ENCODE peak calls at places on chromosomes 13 and 19, in five cellular contexts. One of them, this sample, is unnamed. For H3K9me3 and H3K36me3, the result is how much of the 10 kb centered on the place peaks cover.

GRCh38 chr13:113905018-113905417 is 41.1 kb upstream of the GAS6 start:
- DNase-seq in GM23248: no peak
- DNase-seq in neuronal stem cell: no peak
- DNase-seq in CD8-positive, alpha-beta memory T cell: no peak
- DNase-seq in aorta: no peak
- DNase-seq in this sample: no peak

GRCh38 chr13:31587696-31588266 is 151.5 kb upstream of the RXFP2 start:
- DNase-seq in GM23248: no peak
- DNase-seq in neuronal stem cell: no peak
- DNase-seq in CD8-positive, alpha-beta memory T cell: no peak
- DNase-seq in aorta: no peak
- DNase-seq in this sample: peak

GRCh38 chr19:17944301-17944700 is 11.5 kb downstream of the CCDC124 start:
- DNase-seq in GM23248: peak
- DNase-seq in neuronal stem cell: no peak
- DNase-seq in CD8-positive, alpha-beta memory T cell: no peak
- DNase-seq in aorta: no peak
- DNase-seq in this sample: peak

GRCh38 chr13:114142640-114143490 is 10.4 kb upstream of the RASA3 start:
- DNase-seq in GM23248: no peak
- DNase-seq in neuronal stem cell: no peak
- DNase-seq in CD8-positive, alpha-beta memory T cell: peak
- DNase-seq in aorta: peak
- DNase-seq in this sample: no peak

GRCh38 chr13:46172531-46172991 is 9.4 kb downstream of the LCP1 start:
- DNase-seq in GM23248: no peak
- DNase-seq in neuronal stem cell: no peak
- DNase-seq in CD8-positive, alpha-beta memory T cell: peak
- DNase-seq in aorta: no peak
- DNase-seq in this sample: no peak

GRCh38 chr13:28820099-28821051 is at the start of gene MTUS2:
- DNase-seq in GM23248: peak
- DNase-seq in neuronal stem cell: peak
- DNase-seq in CD8-positive, alpha-beta memory T cell: no peak
- DNase-seq in aorta: peak
- DNase-seq in this sample: peak

GRCh38 chr19:49924004-49924880 is 4.8 kb upstream of the ATF5 start:
- DNase-seq in GM23248: no peak
- DNase-seq in neuronal stem cell: no peak
- DNase-seq in CD8-positive, alpha-beta memory T cell: no peak
- DNase-seq in aorta: peak
- DNase-seq in this sample: peak

GRCh38 chr13:64078025-64078424 is 2662.4 kb upstream of the PCDH20 start:
- DNase-seq in GM23248: no peak
- DNase-seq in neuronal stem cell: no peak
- DNase-seq in CD8-positive, alpha-beta memory T cell: no peak
- DNase-seq in aorta: no peak
- DNase-seq in this sample: no peak

GRCh38 chr19:40686882-40687524 is 3.4 kb downstream of the NUMBL start:
- DNase-seq in GM23248: no peak
- DNase-seq in neuronal stem cell: no peak
- DNase-seq in CD8-positive, alpha-beta memory T cell: no peak
- DNase-seq in aorta: no peak
- DNase-seq in this sample: peak

GRCh38 chr13:111920306-111920931 is 146.5 kb upstream of the SOX1 start:
- DNase-seq in GM23248: no peak
- DNase-seq in neuronal stem cell: no peak
- DNase-seq in CD8-positive, alpha-beta memory T cell: no peak
- DNase-seq in aorta: no peak
- DNase-seq in this sample: peak

GRCh38 chr13:108425056-108425455 is 155.5 kb downstream of the TNFSF13B start:
- DNase-seq in GM23248: no peak
- DNase-seq in neuronal stem cell: no peak
- DNase-seq in CD8-positive, alpha-beta memory T cell: no peak
- DNase-seq in aorta: no peak
- DNase-seq in this sample: no peak

GRCh38 chr13:107767119-107767518 is 448.2 kb downstream of the LIG4 start:
- DNase-seq in GM23248: peak
- DNase-seq in neuronal stem cell: no peak
- DNase-seq in CD8-positive, alpha-beta memory T cell: no peak
- DNase-seq in aorta: no peak
- DNase-seq in this sample: no peak

GRCh38 chr19:29121684-29122083 is 91.3 kb downstream of the UQCRFS1 start:
- DNase-seq in GM23248: peak
- DNase-seq in neuronal stem cell: no peak
- DNase-seq in CD8-positive, alpha-beta memory T cell: no peak
- DNase-seq in aorta: no peak
- DNase-seq in this sample: no peak

GRCh38 chr19:5142725-5143097 is 173.8 kb downstream of the KDM4B start:
- DNase-seq in GM23248: no peak
- DNase-seq in neuronal stem cell: no peak
- DNase-seq in CD8-positive, alpha-beta memory T cell: no peak
- DNase-seq in aorta: no peak
- DNase-seq in this sample: peak

GRCh38 chr13:75870397-75870801 is 234.3 kb downstream of the LMO7 start:
- DNase-seq in GM23248: peak
- DNase-seq in neuronal stem cell: peak
- DNase-seq in CD8-positive, alpha-beta memory T cell: peak
- DNase-seq in aorta: no peak
- DNase-seq in this sample: peak

GRCh38 chr19:29259867-29260281 is 46.9 kb upstream of the UQCRFS1 start:
- DNase-seq in GM23248: no peak
- DNase-seq in neuronal stem cell: no peak
- DNase-seq in CD8-positive, alpha-beta memory T cell: no peak
- DNase-seq in aorta: no peak
- DNase-seq in this sample: no peak

GRCh38 chr19:10836478-10837325 is 690 bp upstream of the TMED1 start:
- DNase-seq in GM23248: peak
- DNase-seq in neuronal stem cell: no peak
- DNase-seq in CD8-positive, alpha-beta memory T cell: no peak
- DNase-seq in aorta: peak
- DNase-seq in this sample: peak

GRCh38 chr13:99501952-99502310 is 659 bp downstream of the TM9SF2 start:
- DNase-seq in GM23248: peak
- DNase-seq in neuronal stem cell: no peak
- DNase-seq in CD8-positive, alpha-beta memory T cell: no peak
- DNase-seq in aorta: peak
- DNase-seq in this sample: peak

GRCh38 chr13:34617684-34618083 is 324.4 kb upstream of the NBEA start:
- DNase-seq in GM23248: no peak
- DNase-seq in neuronal stem cell: no peak
- DNase-seq in CD8-positive, alpha-beta memory T cell: no peak
- DNase-seq in aorta: no peak
- DNase-seq in this sample: no peak

GRCh38 chr19:4052993-4053422 is 13.7 kb downstream of the ZBTB7A start:
- DNase-seq in GM23248: no peak
- DNase-seq in neuronal stem cell: no peak
- DNase-seq in CD8-positive, alpha-beta memory T cell: no peak
- DNase-seq in aorta: no peak
- DNase-seq in this sample: peak

GRCh38 chr13:30872685-30873443 is 33.2 kb upstream of the MEDAG start:
- DNase-seq in GM23248: peak
- DNase-seq in neuronal stem cell: peak
- DNase-seq in CD8-positive, alpha-beta memory T cell: no peak
- DNase-seq in aorta: peak
- DNase-seq in this sample: peak

GRCh38 chr19:3982701-3983541 is 2.3 kb downstream of the EEF2 start:
- DNase-seq in GM23248: peak
- DNase-seq in neuronal stem cell: no peak
- DNase-seq in CD8-positive, alpha-beta memory T cell: no peak
- DNase-seq in aorta: peak
- DNase-seq in this sample: peak

GRCh38 chr13:34678154-34678553 is 263.9 kb upstream of the NBEA start:
- DNase-seq in GM23248: peak
- DNase-seq in neuronal stem cell: no peak
- DNase-seq in CD8-positive, alpha-beta memory T cell: no peak
- DNase-seq in aorta: no peak
- DNase-seq in this sample: no peak

GRCh38 chr19:29843180-29844051 is 31.6 kb downstream of the CCNE1 start:
- DNase-seq in GM23248: peak
- DNase-seq in neuronal stem cell: peak
- DNase-seq in CD8-positive, alpha-beta memory T cell: peak
- DNase-seq in aorta: peak
- DNase-seq in this sample: no peak

GRCh38 chr13:45807520-45808099 is 43.9 kb downstream of the SIAH3 start:
- DNase-seq in GM23248: peak
- DNase-seq in neuronal stem cell: peak
- DNase-seq in CD8-positive, alpha-beta memory T cell: peak
- DNase-seq in aorta: no peak
- DNase-seq in this sample: no peak

GRCh38 chr13:59447031-59447430 is 716.7 kb downstream of the DIAPH3 start:
- DNase-seq in GM23248: no peak
- DNase-seq in neuronal stem cell: no peak
- DNase-seq in CD8-positive, alpha-beta memory T cell: no peak
- DNase-seq in aorta: no peak
- DNase-seq in this sample: no peak

GRCh38 chr19:16001481-16002312 is 52.9 kb downstream of the OR10H4 start:
- DNase-seq in GM23248: peak
- DNase-seq in neuronal stem cell: no peak
- DNase-seq in CD8-positive, alpha-beta memory T cell: no peak
- DNase-seq in aorta: no peak
- DNase-seq in this sample: peak

DNA sequence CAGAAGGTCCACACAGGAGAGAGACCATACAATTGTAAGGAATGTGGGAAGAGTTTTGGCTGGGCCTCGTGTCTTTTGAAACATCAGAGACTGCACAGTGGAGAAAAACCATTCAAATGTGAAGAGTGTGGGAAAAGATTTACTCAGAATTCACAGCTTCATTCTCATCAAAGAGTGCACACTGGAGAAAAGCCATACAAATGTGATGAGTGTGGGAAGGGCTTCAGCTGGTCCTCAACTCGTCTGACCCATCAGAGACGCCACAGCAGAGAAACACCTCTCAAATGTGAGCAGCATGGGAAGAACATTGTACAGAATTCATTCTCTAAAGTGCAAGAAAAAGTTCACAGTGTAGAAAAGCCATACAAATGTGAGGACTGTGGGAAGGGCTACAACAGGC is 5.4 kb upstream of the ZNF225 start:
- DNase-seq in GM23248: no peak
- DNase-seq in neuronal stem cell: no peak
- DNase-seq in CD8-positive, alpha-beta memory T cell: no peak
- DNase-seq in aorta: no peak
- DNase-seq in this sample: no peak
- H3K9me3 ChIP-seq in GM23248: under half
- H3K9me3 ChIP-seq in neuronal stem cell: under half
- H3K9me3 ChIP-seq in CD8-positive, alpha-beta memory T cell: under half
- H3K9me3 ChIP-seq in aorta: under half
- H3K9me3 ChIP-seq in this sample: under half

DNA sequence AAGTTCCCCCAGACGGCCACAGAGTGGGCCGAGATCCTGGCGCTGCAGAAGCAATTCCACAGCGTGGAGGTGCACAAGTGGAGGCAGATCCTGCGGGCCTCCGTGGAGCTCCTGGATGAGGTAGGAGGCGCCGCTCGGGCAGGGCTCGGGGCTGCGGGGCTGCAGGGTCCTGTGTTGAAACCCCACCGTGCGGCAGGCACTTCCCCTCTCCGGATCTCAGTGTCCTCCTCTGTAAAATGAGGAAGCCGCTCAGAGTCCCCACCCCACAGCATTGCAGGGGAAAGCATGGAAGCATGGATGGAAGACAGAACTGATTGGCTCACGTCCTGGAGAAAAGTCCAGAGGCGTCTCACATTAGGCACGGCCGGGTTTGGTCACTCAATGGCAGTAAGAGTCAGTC is 6.8 kb upstream of the SCN1B start:
- DNase-seq in GM23248: no peak
- DNase-seq in neuronal stem cell: no peak
- DNase-seq in CD8-positive, alpha-beta memory T cell: no peak
- DNase-seq in aorta: no peak
- DNase-seq in this sample: no peak
- H3K36me3 ChIP-seq in GM23248: under half
- H3K36me3 ChIP-seq in neuronal stem cell: half or more
- H3K36me3 ChIP-seq in CD8-positive, alpha-beta memory T cell: under half
- H3K36me3 ChIP-seq in aorta: under half
- H3K36me3 ChIP-seq in this sample: half or more

DNA sequence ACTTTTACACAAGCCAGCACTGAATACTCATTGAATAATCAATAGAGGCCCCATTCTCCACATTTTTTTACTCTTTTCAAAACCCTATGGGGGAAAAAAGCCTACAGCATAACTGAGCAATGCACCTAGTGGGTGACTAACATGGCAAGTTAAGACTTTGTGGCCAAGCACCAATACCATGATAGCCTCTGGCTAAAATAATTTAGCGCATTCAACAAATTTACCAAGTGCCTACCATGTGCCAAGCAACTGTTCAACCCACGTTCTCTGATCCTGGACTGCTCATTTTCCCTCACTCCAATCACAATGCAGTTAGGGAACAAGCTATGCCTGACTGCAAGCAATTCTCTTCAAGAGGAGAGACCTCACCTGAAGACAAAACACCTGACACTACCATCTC is 3.0 kb downstream of the ANKRD10 start:
- DNase-seq in GM23248: peak
- DNase-seq in neuronal stem cell: no peak
- DNase-seq in CD8-positive, alpha-beta memory T cell: no peak
- DNase-seq in aorta: no peak
- DNase-seq in this sample: no peak
- H3K27ac ChIP-seq in GM23248: peak
- H3K27ac ChIP-seq in neuronal stem cell: no peak
- H3K27ac ChIP-seq in CD8-positive, alpha-beta memory T cell: no peak
- H3K27ac ChIP-seq in aorta: peak
- H3K27ac ChIP-seq in this sample: peak

GRCh38 chr19:56547535-56547934 is 8.8 kb downstream of the ZFP28 start:
- DNase-seq in GM23248: no peak
- DNase-seq in neuronal stem cell: no peak
- DNase-seq in CD8-positive, alpha-beta memory T cell: no peak
- DNase-seq in aorta: no peak
- DNase-seq in this sample: no peak
- H3K9me3 ChIP-seq in GM23248: under half
- H3K9me3 ChIP-seq in neuronal stem cell: under half
- H3K9me3 ChIP-seq in CD8-positive, alpha-beta memory T cell: under half
- H3K9me3 ChIP-seq in aorta: under half
- H3K9me3 ChIP-seq in this sample: under half

GRCh38 chr19:32933571-32933970 is 38.2 kb downstream of the CEP89 start:
- DNase-seq in GM23248: no peak
- DNase-seq in neuronal stem cell: no peak
- DNase-seq in CD8-positive, alpha-beta memory T cell: no peak
- DNase-seq in aorta: no peak
- DNase-seq in this sample: no peak

GRCh38 chr19:32924200-32924599 is 47.6 kb downstream of the CEP89 start:
- DNase-seq in GM23248: peak
- DNase-seq in neuronal stem cell: no peak
- DNase-seq in CD8-positive, alpha-beta memory T cell: no peak
- DNase-seq in aorta: no peak
- DNase-seq in this sample: peak

GRCh38 chr19:32930567-32930966 is 41.2 kb downstream of the CEP89 start:
- DNase-seq in GM23248: no peak
- DNase-seq in neuronal stem cell: no peak
- DNase-seq in CD8-positive, alpha-beta memory T cell: no peak
- DNase-seq in aorta: no peak
- DNase-seq in this sample: no peak

GRCh38 chr19:32928806-32929205 is 43.0 kb downstream of the CEP89 start:
- DNase-seq in GM23248: no peak
- DNase-seq in neuronal stem cell: no peak
- DNase-seq in CD8-positive, alpha-beta memory T cell: no peak
- DNase-seq in aorta: no peak
- DNase-seq in this sample: no peak
- H3K36me3 ChIP-seq in GM23248: under half
- H3K36me3 ChIP-seq in neuronal stem cell: half or more
- H3K36me3 ChIP-seq in CD8-positive, alpha-beta memory T cell: under half
- H3K36me3 ChIP-seq in aorta: under half
- H3K36me3 ChIP-seq in this sample: under half

This sample was measured in osteoblast.